ENCODE peak calls at places on chromosomes 7 and 10, in five cellular contexts. N, E, Y, M and J are unnamed samples.

GRCh38 chr10:93491589-93492121 is 4.8 kb upstream of the CEP55 start:
- DNase-seq in N (no peak), Y (no peak), M (no peak), E (no peak), J (no peak)

GRCh38 chr10:104331208-104331838 is 6.9 kb downstream of the ITPRIP start:
- DNase-seq in E (peak; percentile 84), N (peak; percentile 47), Y (peak; percentile 68), M (peak; percentile 82), J (peak; percentile 55)

GRCh38 chr7:4769753-4770152 is 5.7 kb upstream of the AP5Z1 start:
- DNase-seq in N (no peak), E (peak; percentile 11), M (no peak), Y (peak; percentile 17), J (no peak)

GRCh38 chr7:54824655-54825054 is 65.6 kb upstream of the SEC61G start:
- DNase-seq in N (no peak), M (no peak), Y (no peak), E (no peak), J (no peak)

GRCh38 chr7:91436655-91437054 is 172.4 kb downstream of the FZD1 start:
- DNase-seq in Y (no peak), M (no peak), N (no peak), E (no peak), J (no peak)

GRCh38 chr10:104622598-104623209 is 18.4 kb upstream of the SORCS3 start:
- DNase-seq in E (no peak), M (peak; percentile 85), N (peak; percentile 35), Y (no peak), J (peak; percentile 78)

GRCh38 chr7:102875700-102876192 is 37.1 kb upstream of the LRRC17 start:
- DNase-seq in N (no peak), Y (peak; percentile 95), M (peak; percentile 50), E (peak; percentile 100), J (peak; percentile 97)

GRCh38 chr10:97861351-97861750 is 11.7 kb downstream of the GOLGA7B start:
- DNase-seq in Y (peak; percentile 30), N (peak; percentile 29), M (peak; percentile 57), E (peak; percentile 44), J (peak; percentile 88)

GRCh38 chr10:106560925-106561640 is 603.4 kb downstream of the SORCS1 start:
- DNase-seq in N (no peak), E (peak; percentile 77), Y (peak; percentile 68), M (no peak), J (peak; percentile 63)

GRCh38 chr10:17038627-17039026 is 91.0 kb downstream of the CUBN start:
- DNase-seq in Y (peak; percentile 83), E (no peak), M (no peak), N (peak; percentile 21), J (no peak)

GRCh38 chr7:100516135-100516812 is 22.7 kb upstream of the AGFG2 start:
- DNase-seq in Y (peak; percentile 95), N (peak; percentile 31), M (peak; percentile 81), E (peak; percentile 87), J (peak; percentile 30)

GRCh38 chr10:78866731-78867554 is 201.8 kb upstream of the ZMIZ1 start:
- DNase-seq in Y (no peak), M (no peak), N (no peak), E (no peak), J (no peak)

GRCh38 chr10:132647424-132647823 is 109.8 kb downstream of the INPP5A start:
- DNase-seq in N (peak; percentile 2), Y (no peak), E (no peak), M (no peak), J (no peak)

GRCh38 chr7:91993976-91994375 is 53.3 kb downstream of the AKAP9 start:
- DNase-seq in N (no peak), Y (no peak), E (no peak), M (no peak), J (no peak)

GRCh38 chr10:110725809-110726641 is 81.9 kb downstream of the RBM20 start:
- DNase-seq in M (peak; percentile 66), Y (no peak), E (peak; percentile 37), N (no peak), J (no peak)

GRCh38 chr10:22218448-22218847 is 633 bp upstream of the EBLN1 start:
- DNase-seq in N (no peak), M (peak; percentile 70), Y (peak; percentile 1), E (no peak), J (no peak)

GRCh38 chr10:70232155-70232858 is 922 bp downstream of the PPA1 start:
- DNase-seq in M (peak; percentile 71), Y (peak; percentile 58), N (peak; percentile 79), E (peak; percentile 60), J (peak; percentile 66)

GRCh38 chr10:59373071-59373470 is 10.7 kb upstream of the FAM13C start:
- DNase-seq in M (no peak), E (peak; percentile 77), Y (peak; percentile 66), N (no peak), J (no peak)

GRCh38 chr7:27873981-27874957 is 134.3 kb downstream of the TAX1BP1 start:
- DNase-seq in Y (peak; percentile 34), N (peak; percentile 96), M (no peak), E (peak; percentile 19), J (peak; percentile 32)

GRCh38 chr7:132422502-132423101 is 153.7 kb downstream of the PLXNA4 start:
- DNase-seq in Y (peak; percentile 48), N (no peak), E (no peak), M (no peak), J (no peak)

GRCh38 chr7:151025924-151026671 is 1.8 kb upstream of the ATG9B start:
- DNase-seq in M (no peak), Y (no peak), N (no peak), E (peak; percentile 52), J (peak; percentile 13)

GRCh38 chr7:122884186-122884585 is 2.1 kb downstream of the CADPS2 start:
- DNase-seq in M (no peak), Y (no peak), N (peak; percentile 20), E (no peak), J (no peak)

GRCh38 chr10:75350791-75351190 is 50.8 kb downstream of the ZNF503 start:
- DNase-seq in E (peak; percentile 80), M (no peak), N (no peak), Y (peak; percentile 26), J (peak; percentile 82)

GRCh38 chr7:66667023-66667728 is 38.5 kb downstream of the KCTD7 start:
- DNase-seq in Y (no peak), E (no peak), N (no peak), M (no peak), J (no peak)

DNA sequence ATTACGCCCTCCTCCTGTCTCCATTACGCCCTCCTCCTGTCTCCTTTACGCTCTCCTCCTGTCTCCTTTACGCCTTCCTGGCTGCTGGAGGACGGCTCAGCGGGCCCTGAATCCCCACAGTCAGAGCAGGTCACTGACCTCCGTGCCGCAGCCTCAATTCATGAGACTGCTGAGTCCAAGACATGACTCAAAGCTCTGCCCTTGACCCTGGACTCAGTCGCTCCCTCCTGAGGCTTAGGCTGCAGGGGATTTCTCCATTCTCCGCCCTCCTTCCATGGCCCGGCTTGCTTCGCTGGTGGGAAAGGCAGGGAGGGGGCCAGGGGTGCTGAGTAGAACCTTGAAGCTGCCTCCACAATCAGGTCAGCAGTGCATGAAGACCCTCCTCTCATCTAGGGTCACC is 21.0 kb upstream of the FOXL3 start:
- DNase-seq in N (no peak), M (no peak), E (no peak), Y (no peak), J (no peak)
- H3K27ac ChIP-seq in N (no peak overlapping the region), M (no peak overlapping the region), E (no peak overlapping the region), Y (no peak overlapping the region), J (no peak overlapping the region)

GRCh38 chr10:62681211-62681940 is 123.1 kb upstream of the ADO start:
- DNase-seq in N (no peak), M (peak; percentile 78), Y (no peak), E (no peak), J (no peak)
- TF ChIP-seq CTCF in N (no peak), M (peak; percentile 66), Y (no peak), E (no peak), J (no peak)

GRCh38 chr7:142894886-142895593 is 9.5 kb upstream of the TRPV6 start:
- DNase-seq in E (no peak), Y (no peak), N (no peak), M (peak; percentile 22), J (no peak)

GRCh38 chr7:142896741-142897379 is 11.3 kb upstream of the TRPV6 start:
- DNase-seq in E (no peak), M (peak; percentile 17), Y (no peak), N (no peak), J (no peak)

GRCh38 chr7:142892941-142893340 is 7.4 kb upstream of the TRPV6 start:
- DNase-seq in E (no peak), M (peak; percentile 17), Y (no peak), N (no peak), J (no peak)

GRCh38 chr7:142896151-142896550 is 10.6 kb upstream of the TRPV6 start:
- DNase-seq in N (no peak), M (no peak), Y (no peak), E (no peak), J (no peak)

DNA sequence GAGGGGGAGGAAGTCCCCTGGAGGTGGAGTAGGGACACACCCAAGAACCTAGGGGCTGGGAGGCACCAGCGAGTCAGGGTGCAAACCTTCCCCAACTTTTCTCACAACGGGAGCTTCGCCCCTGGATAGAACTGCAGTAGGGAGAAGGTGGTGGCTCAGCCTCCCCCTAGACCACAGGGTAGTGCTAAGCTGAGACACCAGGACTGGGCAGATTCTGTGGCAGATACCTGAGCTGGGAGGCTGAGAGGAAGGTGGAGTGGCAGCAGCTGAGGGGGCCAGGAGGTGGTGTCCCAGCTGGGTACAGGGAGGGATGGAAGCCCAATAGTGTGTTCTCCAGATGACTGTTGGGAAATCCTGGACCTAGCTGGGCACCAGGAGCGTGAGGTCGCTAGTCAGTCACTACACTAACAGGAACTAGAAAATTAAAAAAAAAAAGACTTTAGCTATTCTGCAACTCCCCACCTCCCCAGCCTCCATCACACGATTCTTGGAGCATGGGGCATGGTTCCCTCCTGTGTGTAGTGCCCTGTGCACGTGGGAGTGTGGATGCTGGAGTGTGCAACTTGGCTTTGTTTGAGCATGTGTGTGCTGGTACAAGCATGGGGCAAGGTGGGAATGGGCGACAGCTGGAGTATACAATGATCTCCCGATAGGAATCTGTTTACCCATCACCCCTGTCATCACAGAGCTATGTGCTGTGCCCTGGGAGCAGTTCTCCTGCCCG is 8.7 kb upstream of the TRPV6 start:
- DNase-seq in M (peak; percentile 25), Y (no peak), E (no peak), N (no peak), J (no peak)
- H3K27ac ChIP-seq in M (no peak overlapping the region), Y (no peak overlapping the region), E (no peak overlapping the region), N (no peak overlapping the region), J (no peak overlapping the region)

GRCh38 chr7:121748546-121748945 is 124.4 kb upstream of the PTPRZ1 start:
- DNase-seq in M (no peak), N (no peak), E (no peak), Y (no peak), J (no peak)

GRCh38 chr7:121755286-121755685 is 117.7 kb upstream of the PTPRZ1 start:
- DNase-seq in M (no peak), Y (no peak), E (no peak), N (no peak), J (peak; percentile 7)

GRCh38 chr7:121755818-121756501 is 117.0 kb upstream of the PTPRZ1 start:
- DNase-seq in E (no peak), M (no peak), N (peak; percentile 13), Y (no peak), J (no peak)

GRCh38 chr7:121753965-121754364 is 119.0 kb upstream of the PTPRZ1 start:
- DNase-seq in M (no peak), Y (no peak), E (no peak), N (no peak), J (no peak)

DNA sequence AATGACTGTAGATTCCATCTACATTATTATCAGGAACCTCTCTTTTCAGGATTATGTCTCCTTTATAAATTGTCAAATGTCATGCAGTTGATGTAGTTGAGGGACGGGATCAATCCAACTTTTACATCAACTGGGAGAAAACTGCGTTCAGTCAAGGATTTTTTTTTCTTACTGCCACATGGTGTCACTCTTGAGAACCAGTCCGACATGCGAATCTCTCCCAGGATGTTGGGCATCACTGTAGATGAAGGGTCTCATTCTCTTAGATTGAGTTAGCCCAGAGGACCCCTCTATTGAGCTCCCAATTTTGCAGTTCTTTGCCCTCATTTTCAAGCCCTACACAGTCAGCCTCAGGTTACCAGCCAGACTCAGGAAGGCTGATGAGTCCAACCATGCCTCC is 120.3 kb upstream of the PTPRZ1 start:
- DNase-seq in N (no peak), E (peak; percentile 13), Y (peak; percentile 25), M (peak; percentile 55), J (no peak)
- TF ChIP-seq CTCF in N (peak; percentile 20), E (peak; percentile 41), Y (peak; percentile 21), M (peak; percentile 73), J (peak; percentile 20)